ENCODE peak calls at places on chromosome 20, in eight cellular contexts. B is LoVo, V is RCC 7860, G is HT-29, K is GM20000, S is HEK293T, H is dermis blood vessel endothelial cell, Y is NCI-H1092. Q is an unnamed sample.

GRCh38 chr20:41701596-41702350 is 83.6 kb upstream of the CHD6 start:
- DNase-seq in K (no peak), S (no peak), H (no peak), B (no peak), G (no peak), Y (no peak), V (no peak), Q (no peak)

GRCh38 chr20:400451-401275 is 7.4 kb upstream of the RBCK1 start:
- DNase-seq in Y (no peak), B (no peak), H (no peak), S (no peak), K (no peak), G (no peak), V (no peak), Q (no peak)

GRCh38 chr20:54214566-54214965 is 6.7 kb downstream of the PFDN4 start:
- DNase-seq in K (no peak), B (no peak), S (no peak), H (no peak), V (no peak), G (no peak), Y (no peak), Q (no peak)

GRCh38 chr20:17138237-17138636 is 88.6 kb upstream of the PCSK2 start:
- DNase-seq in S (no peak), H (no peak), B (no peak), V (no peak), Y (no peak), K (no peak), G (no peak), Q (no peak)

GRCh38 chr20:53050338-53050737 is 78.2 kb downstream of the TSHZ2 start:
- DNase-seq in V (no peak), G (no peak), Y (no peak), S (no peak), K (no peak), H (no peak), B (no peak), Q (no peak)

GRCh38 chr20:18712116-18712515 is 101.5 kb upstream of the SCP2D1 start:
- DNase-seq in Y (no peak), K (no peak), V (no peak), G (no peak), S (no peak), B (no peak), H (no peak), Q (no peak)

GRCh38 chr20:19692100-19692499 is 66.0 kb upstream of the RIN2 start:
- DNase-seq in G (no peak), B (no peak), V (peak; percentile 34), S (no peak), H (no peak), Y (no peak), K (no peak), Q (no peak)

GRCh38 chr20:13857304-13857703 is 72.5 kb downstream of the NDUFAF5 start:
- DNase-seq in V (no peak), H (no peak), Y (peak; percentile 97), K (no peak), S (no peak), G (no peak), B (no peak), Q (peak; percentile 44)

GRCh38 chr20:13426870-13427269 is 205.8 kb downstream of the ISM1 start:
- DNase-seq in H (no peak), V (no peak), S (no peak), G (no peak), K (no peak), B (no peak), Y (no peak), Q (no peak)

GRCh38 chr20:48825551-48825885 is 2.3 kb downstream of the PREX1 start:
- DNase-seq in S (no peak), H (peak; percentile 17), V (no peak), B (no peak), G (no peak), K (no peak), Y (no peak), Q (no peak)

GRCh38 chr20:62603021-62603906 is 39.0 kb upstream of the SLCO4A1 start:
- DNase-seq in S (no peak), H (peak; percentile 86), V (peak; percentile 97), Y (peak; percentile 85), G (peak; percentile 89), B (peak; percentile 37), K (peak; percentile 75), Q (peak; percentile 78)

GRCh38 chr20:58743076-58743566 is 50.5 kb downstream of the NPEPL1 start:
- DNase-seq in G (no peak), H (no peak), K (no peak), V (no peak), Y (no peak), S (peak; percentile 3), B (no peak), Q (no peak)

GRCh38 chr20:54452277-54452676 is 23.1 kb upstream of the DOK5 start:
- DNase-seq in B (no peak), G (no peak), K (no peak), S (no peak), V (no peak), Y (no peak), H (no peak), Q (no peak)